ENCODE peak calls at places on chromosome 20, in eight cellular contexts. F, R, J, H, D, B, U and Q are unnamed samples.
A peak's percentile ranks its signal among the peaks of the same experiment; 100 is the strongest.

GRCh38 chr20:1676650-1677049 is 19.1 kb upstream of the SIRPG start:
- DNase-seq in F (no peak), R (no peak), J (no peak), H (no peak), D (no peak), B (no peak), U (no peak), Q (no peak)

GRCh38 chr20:49400904-49401303 is 81.6 kb downstream of the KCNB1 start:
- DNase-seq in F (no peak), R (peak; percentile 72), J (no peak), H (no peak), D (no peak), B (peak; percentile 41), U (no peak), Q (peak; percentile 30)

GRCh38 chr20:22762576-22763256 is 178.3 kb upstream of the FOXA2 start:
- DNase-seq in F (no peak), R (no peak), J (no peak), H (peak; percentile 93), D (no peak), B (no peak), U (no peak), Q (no peak)

GRCh38 chr20:22536141-22536828 is 48.1 kb downstream of the FOXA2 start:
- DNase-seq in F (no peak), R (no peak), J (no peak), H (no peak), D (no peak), B (no peak), U (no peak), Q (no peak)

GRCh38 chr20:41171736-41172295 is 34.5 kb downstream of the PLCG1 start:
- DNase-seq in F (no peak), R (no peak), J (no peak), H (no peak), D (no peak), B (no peak), U (no peak), Q (peak; percentile 41)

GRCh38 chr20:16526433-16527380 is 46.5 kb downstream of the KIF16B start:
- DNase-seq in F (no peak), R (no peak), J (no peak), H (no peak), D (no peak), B (no peak), U (no peak), Q (no peak)

GRCh38 chr20:36670665-36671357 is 24.8 kb upstream of the SLA2 start:
- DNase-seq in F (no peak), R (no peak), J (no peak), H (no peak), D (peak; percentile 34), B (no peak), U (no peak), Q (no peak)

GRCh38 chr20:39399463-39399862 is 437.3 kb downstream of the DHX35 start:
- DNase-seq in F (no peak), R (no peak), J (no peak), H (no peak), D (no peak), B (no peak), U (no peak), Q (no peak)

GRCh38 chr20:48633620-48634257 is 194.1 kb downstream of the PREX1 start:
- DNase-seq in F (peak; percentile 37), R (no peak), J (no peak), H (no peak), D (no peak), B (no peak), U (no peak), Q (no peak)

GRCh38 chr20:3276400-3277015 is 37.5 kb upstream of the SLC4A11 start:
- DNase-seq in F (no peak), R (no peak), J (peak; percentile 25), H (peak; percentile 5), D (peak; percentile 25), B (peak; percentile 54), U (no peak), Q (no peak)

GRCh38 chr20:2919518-2920245 is 46.4 kb downstream of the PTPRA start:
- DNase-seq in F (no peak), R (no peak), J (no peak), H (no peak), D (peak; percentile 16), B (no peak), U (no peak), Q (no peak)

GRCh38 chr20:19785886-19786285 is 27.8 kb downstream of the RIN2 start:
- DNase-seq in F (no peak), R (no peak), J (no peak), H (no peak), D (no peak), B (no peak), U (no peak), Q (no peak)

GRCh38 chr20:48750941-48751620 is 76.7 kb downstream of the PREX1 start:
- DNase-seq in F (no peak), R (peak; percentile 14), J (no peak), H (no peak), D (no peak), B (peak; percentile 67), U (peak; percentile 66), Q (no peak)

GRCh38 chr20:62025832-62026563 is 39.7 kb downstream of the TAF4 start:
- DNase-seq in F (peak; percentile 49), R (peak; percentile 50), J (no peak), H (no peak), D (peak; percentile 72), B (peak; percentile 82), U (no peak), Q (peak; percentile 89)

GRCh38 chr20:58251979-58252591 is 23.6 kb upstream of the ANKRD60 start:
- DNase-seq in F (no peak), R (peak; percentile 89), J (no peak), H (peak; percentile 85), D (peak; percentile 45), B (peak; percentile 95), U (no peak), Q (peak; percentile 93)

GRCh38 chr20:7667194-7667593 is 273.1 kb downstream of the HAO1 start:
- DNase-seq in F (no peak), R (peak; percentile 20), J (no peak), H (peak; percentile 27), D (no peak), B (peak; percentile 43), U (no peak), Q (no peak)

GRCh38 chr20:46111028-46111835 is 6.9 kb upstream of the CD40 start:
- DNase-seq in F (no peak), R (no peak), J (peak; percentile 60), H (no peak), D (no peak), B (no peak), U (no peak), Q (no peak)

GRCh38 chr20:32438331-32438858 is 80.3 kb downstream of the ASXL1 start:
- DNase-seq in F (no peak), R (no peak), J (no peak), H (no peak), D (no peak), B (no peak), U (no peak), Q (no peak)

GRCh38 chr20:4053516-4053919 is 38.2 kb upstream of the RNF24 start:
- DNase-seq in F (no peak), R (peak; percentile 33), J (no peak), H (peak; percentile 83), D (no peak), B (no peak), U (no peak), Q (peak; percentile 24)

GRCh38 chr20:57593134-57593886 is 26.9 kb downstream of the ZBP1 start:
- DNase-seq in F (peak; percentile 74), R (no peak), J (no peak), H (no peak), D (no peak), B (no peak), U (no peak), Q (no peak)

GRCh38 chr20:43682446-43682845 is 15.5 kb downstream of the MYBL2 start:
- DNase-seq in F (no peak), R (no peak), J (peak; percentile 73), H (no peak), D (no peak), B (no peak), U (no peak), Q (no peak)

GRCh38 chr20:43681991-43682410 is 15.1 kb downstream of the MYBL2 start:
- DNase-seq in F (no peak), R (no peak), J (peak; percentile 99), H (no peak), D (no peak), B (no peak), U (no peak), Q (no peak)

GRCh38 chr20:43680976-43681375 is 14.1 kb downstream of the MYBL2 start:
- DNase-seq in F (no peak), R (no peak), J (peak; percentile 63), H (no peak), D (no peak), B (no peak), U (no peak), Q (peak; percentile 77)

GRCh38 chr20:43676368-43676767 is 9.5 kb downstream of the MYBL2 start:
- DNase-seq in F (no peak), R (no peak), J (no peak), H (no peak), D (no peak), B (no peak), U (no peak), Q (no peak)

DNA sequence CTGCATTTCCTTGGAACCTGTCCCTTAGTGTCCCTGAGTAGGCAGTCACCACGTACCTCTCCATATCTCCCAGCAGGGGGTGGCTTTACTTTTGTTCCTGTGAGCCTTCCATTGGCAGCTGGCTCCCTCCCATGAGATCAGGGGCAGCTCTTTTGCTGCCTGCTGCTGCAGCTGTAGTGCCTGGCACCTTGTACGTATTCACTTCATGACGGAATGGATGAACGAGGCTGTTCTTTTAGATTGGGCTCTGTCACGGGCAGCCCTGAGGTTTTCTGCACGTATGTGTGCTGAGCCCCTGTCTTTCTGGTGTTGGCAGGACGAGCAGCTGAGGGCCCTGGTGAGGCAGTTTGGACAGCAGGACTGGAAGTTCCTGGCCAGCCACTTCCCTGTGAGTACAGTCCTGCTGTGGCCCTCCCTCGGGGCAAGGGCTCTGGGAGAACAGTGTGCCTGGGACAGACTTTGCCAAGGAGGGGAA is 14.6 kb downstream of the MYBL2 start:
- DNase-seq in F (no peak), R (no peak), J (peak; percentile 82), H (no peak), D (no peak), B (no peak), U (peak; percentile 33), Q (no peak)
- TF ChIP-seq CTCF in F (no peak), R (no peak), J (peak; percentile 56), H (no peak), D (no peak), B (peak; percentile 3), U (no peak), Q (no peak)

GRCh38 chr20:35276408-35276807 is 1.5 kb downstream of the MMP24OS start:
- DNase-seq in F (no peak), R (no peak), J (no peak), H (no peak), D (no peak), B (no peak), U (no peak), Q (no peak)
- H3K4me3 ChIP-seq in F (peak overlapping the region; percentile 80), R (peak overlapping the region; percentile 74), J (no peak overlapping the region), H (no peak overlapping the region), D (no peak overlapping the region), B (peak overlapping the region; percentile 86), U (no peak overlapping the region), Q (peak overlapping the region; percentile 92)

GRCh38 chr20:50456452-50457324 is 53.5 kb upstream of the PTPN1 start:
- DNase-seq in F (no peak), R (no peak), J (no peak), H (no peak), D (no peak), B (no peak), U (no peak), Q (no peak)
- TF ChIP-seq CTCF in F (no peak), R (peak; percentile 30), J (peak; percentile 13), H (peak; percentile 29), D (peak; percentile 9), B (peak; percentile 18), U (peak; percentile 23), Q (no peak)

GRCh38 chr20:53993310-53993709 is 77.1 kb downstream of the BCAS1 start:
- DNase-seq in F (no peak), R (no peak), J (no peak), H (no peak), D (no peak), B (no peak), U (no peak), Q (no peak)
- H3K4me3 ChIP-seq in F (no peak overlapping the region), R (no peak overlapping the region), J (no peak overlapping the region), H (no peak overlapping the region), D (no peak overlapping the region), B (no peak overlapping the region), U (no peak overlapping the region), Q (no peak overlapping the region)